ENCODE peak calls at places on chromosomes 6 and 20, in nine cellular contexts. W is bronchial epithelial cell; D is upper lobe of left lung; R is heart left ventricle; U is astrocyte; B is adrenal gland; M is CD8-positive, alpha-beta T cell; S is brain microvascular endothelial cell; X is pancreas. Z is an unnamed sample. For H3K36me3 and H3K27me3, the result is how much of the 10 kb centered on the place peaks cover.

GRCh38 chr6:38813451-38813850 is 98.3 kb downstream of the DNAH8 start:
- DNase-seq in W (no peak), D (no peak), R (no peak), U (no peak), B (no peak), M (no peak), S (peak), X (no peak), Z (no peak)

GRCh38 chr6:134145786-134146185 is 93.4 kb upstream of the SLC2A12 start:
- DNase-seq in W (no peak), D (no peak), R (no peak), U (peak), B (no peak), M (no peak), S (peak), X (no peak), Z (peak)

GRCh38 chr20:43669332-43669731 is 2.4 kb downstream of the MYBL2 start:
- DNase-seq in W (peak), D (no peak), R (no peak), U (peak), B (peak), M (no peak), S (peak), X (no peak), Z (no peak)

GRCh38 chr6:52361945-52362442 is at the start of gene PAQR8:
- DNase-seq in W (no peak), D (peak), R (peak), U (peak), B (peak), M (peak), S (peak), X (peak), Z (no peak)

GRCh38 chr6:68042339-68043121 is 592.6 kb upstream of the ADGRB3 start:
- DNase-seq in W (no peak), D (no peak), R (no peak), U (no peak), B (no peak), M (no peak), S (no peak), X (no peak), Z (no peak)

GRCh38 chr6:11653028-11653583 is 115.6 kb downstream of the TMEM170B start:
- DNase-seq in W (peak), D (no peak), R (no peak), U (peak), B (peak), M (peak), S (peak), X (no peak), Z (peak)

GRCh38 chr20:32980990-32981389 is 23.2 kb downstream of the SUN5 start:
- DNase-seq in W (no peak), D (no peak), R (no peak), U (no peak), B (no peak), M (no peak), S (no peak), X (no peak), Z (no peak)

GRCh38 chr6:85669735-85670194 is 27.1 kb upstream of the SYNCRIP start:
- DNase-seq in W (peak), D (no peak), R (no peak), U (peak), B (no peak), M (peak), S (peak), X (no peak), Z (peak)

GRCh38 chr20:41030536-41031242 is 2.1 kb downstream of the TOP1 start:
- DNase-seq in W (peak), D (peak), R (no peak), U (peak), B (no peak), M (no peak), S (no peak), X (no peak), Z (no peak)

GRCh38 chr20:8254911-8255582 is 123.0 kb downstream of the PLCB1 start:
- DNase-seq in W (peak), D (no peak), R (no peak), U (no peak), B (no peak), M (no peak), S (peak), X (no peak), Z (peak)

GRCh38 chr6:37357288-37357687 is 3.5 kb downstream of the RNF8 start:
- DNase-seq in W (no peak), D (no peak), R (no peak), U (no peak), B (no peak), M (no peak), S (no peak), X (no peak), Z (no peak)

GRCh38 chr6:29926795-29927427 is 15.4 kb upstream of the HLA-A start:
- DNase-seq in W (peak), D (no peak), R (peak), U (no peak), B (peak), M (peak), S (peak), X (peak), Z (no peak)

GRCh38 chr6:26155066-26155925 is 68.1 kb downstream of the HFE start:
- DNase-seq in W (peak), D (peak), R (no peak), U (no peak), B (no peak), M (no peak), S (no peak), X (peak), Z (no peak)

GRCh38 chr6:158654960-158655485 is 5.2 kb downstream of the SYTL3 start:
- DNase-seq in W (no peak), D (peak), R (no peak), U (peak), B (peak), M (no peak), S (no peak), X (no peak), Z (no peak)

GRCh38 chr6:147712841-147713240 is 204.4 kb downstream of the SAMD5 start:
- DNase-seq in W (no peak), D (no peak), R (no peak), U (peak), B (no peak), M (no peak), S (peak), X (no peak), Z (no peak)

GRCh38 chr6:33613794-33614166 is 7.3 kb upstream of the ITPR3 start:
- DNase-seq in W (peak), D (no peak), R (no peak), U (peak), B (no peak), M (no peak), S (no peak), X (no peak), Z (no peak)

GRCh38 chr6:10431423-10432164 is 16.7 kb upstream of the TFAP2A start:
- DNase-seq in W (peak), D (no peak), R (no peak), U (no peak), B (no peak), M (no peak), S (no peak), X (no peak), Z (no peak)

GRCh38 chr6:158068156-158068892 is 86.7 kb downstream of the SYNJ2 start:
- DNase-seq in W (no peak), D (no peak), R (peak), U (no peak), B (no peak), M (no peak), S (no peak), X (no peak), Z (no peak)

GRCh38 chr6:41561386-41561785 is 15.2 kb downstream of the FOXP4 start:
- DNase-seq in W (no peak), D (no peak), R (no peak), U (no peak), B (no peak), M (no peak), S (no peak), X (peak), Z (no peak)

GRCh38 chr20:51758978-51759544 is 9.1 kb downstream of the ATP9A start:
- DNase-seq in W (no peak), D (no peak), R (no peak), U (no peak), B (no peak), M (no peak), S (no peak), X (peak), Z (no peak)

GRCh38 chr20:50380697-50381040 is 129.5 kb upstream of the PTPN1 start:
- DNase-seq in W (peak), D (no peak), R (no peak), U (no peak), B (no peak), M (no peak), S (peak), X (peak), Z (no peak)

GRCh38 chr20:5100684-5101347 is 18.9 kb downstream of the PCNA start:
- DNase-seq in W (peak), D (peak), R (peak), U (no peak), B (peak), M (peak), S (peak), X (peak), Z (no peak)

GRCh38 chr6:156780117-156780641 is 3.0 kb downstream of the ARID1B start:
- DNase-seq in W (peak), D (peak), R (no peak), U (peak), B (peak), M (peak), S (peak), X (no peak), Z (peak)

GRCh38 chr6:5746392-5747140 is 260.2 kb downstream of the NRN1 start:
- DNase-seq in W (peak), D (no peak), R (no peak), U (no peak), B (no peak), M (no peak), S (no peak), X (no peak), Z (no peak)

GRCh38 chr6:159790149-159790946 is at the start of gene MRPL18:
- DNase-seq in W (peak), D (peak), R (peak), U (peak), B (peak), M (peak), S (peak), X (peak), Z (peak)

GRCh38 chr6:159790947-159791598 is 806 bp downstream of the MRPL18 start:
- DNase-seq in W (peak), D (no peak), R (no peak), U (no peak), B (no peak), M (no peak), S (peak), X (no peak), Z (no peak)

GRCh38 chr6:159788757-159789376 is 535 bp downstream of the TCP1 start:
- DNase-seq in W (peak), D (peak), R (peak), U (peak), B (peak), M (peak), S (peak), X (peak), Z (no peak)

GRCh38 chr6:159789377-159790148 is at the start of gene TCP1:
- DNase-seq in W (peak), D (peak), R (peak), U (peak), B (peak), M (peak), S (peak), X (peak), Z (peak)

GRCh38 chr6:159788276-159788675 is 1.1 kb downstream of the TCP1 start:
- DNase-seq in W (no peak), D (no peak), R (no peak), U (no peak), B (no peak), M (peak), S (no peak), X (no peak), Z (no peak)
- H3K36me3 ChIP-seq in W (under half), D (half or more), R (under half), U (under half), B (under half), M (under half), S (under half), X (under half), Z (under half)

GRCh38 chr6:136235233-136235564 is 14.9 kb downstream of the MTFR2 start:
- DNase-seq in W (peak), D (no peak), R (no peak), U (peak), B (no peak), M (no peak), S (peak), X (no peak), Z (no peak)
- TF ChIP-seq CTCF in W (no peak), D (no peak), R (no peak), U (no peak), B (no peak), M (no peak), S (no peak), X (no peak), Z (no peak)

GRCh38 chr20:37624963-37625362 is 68.9 kb upstream of the CTNNBL1 start:
- DNase-seq in W (no peak), D (no peak), R (no peak), U (no peak), B (no peak), M (no peak), S (no peak), X (no peak), Z (no peak)

GRCh38 chr20:37630993-37631392 is 62.8 kb upstream of the CTNNBL1 start:
- DNase-seq in W (no peak), D (no peak), R (no peak), U (no peak), B (no peak), M (no peak), S (no peak), X (no peak), Z (no peak)

GRCh38 chr20:37627060-37627766 is 66.6 kb upstream of the CTNNBL1 start:
- DNase-seq in W (peak), D (no peak), R (peak), U (peak), B (peak), M (no peak), S (peak), X (peak), Z (no peak)

GRCh38 chr20:37630161-37630560 is 63.7 kb upstream of the CTNNBL1 start:
- DNase-seq in W (no peak), D (no peak), R (no peak), U (no peak), B (peak), M (no peak), S (no peak), X (no peak), Z (no peak)

GRCh38 chr20:37627767-37628130 is 66.1 kb upstream of the CTNNBL1 start:
- DNase-seq in W (no peak), D (no peak), R (no peak), U (no peak), B (no peak), M (no peak), S (no peak), X (no peak), Z (no peak)
- H3K27me3 ChIP-seq in W (under half), D (under half), R (under half), U (under half), B (under half), M (under half), S (under half), X (under half), Z (under half)

GRCh38 chr6:15491986-15492269 is 170.9 kb downstream of the DTNBP1 start:
- DNase-seq in W (no peak), D (no peak), R (no peak), U (no peak), B (no peak), M (no peak), S (no peak), X (no peak), Z (no peak)

GRCh38 chr6:15491255-15491985 is 171.4 kb downstream of the DTNBP1 start:
- DNase-seq in W (peak), D (peak), R (no peak), U (peak), B (peak), M (peak), S (peak), X (peak), Z (no peak)

GRCh38 chr6:15496345-15497131 is 166.3 kb downstream of the DTNBP1 start:
- DNase-seq in W (no peak), D (no peak), R (no peak), U (no peak), B (no peak), M (no peak), S (no peak), X (no peak), Z (no peak)

GRCh38 chr6:15495375-15495901 is 167.4 kb downstream of the DTNBP1 start:
- DNase-seq in W (no peak), D (no peak), R (no peak), U (no peak), B (no peak), M (no peak), S (no peak), X (no peak), Z (no peak)

DNA sequence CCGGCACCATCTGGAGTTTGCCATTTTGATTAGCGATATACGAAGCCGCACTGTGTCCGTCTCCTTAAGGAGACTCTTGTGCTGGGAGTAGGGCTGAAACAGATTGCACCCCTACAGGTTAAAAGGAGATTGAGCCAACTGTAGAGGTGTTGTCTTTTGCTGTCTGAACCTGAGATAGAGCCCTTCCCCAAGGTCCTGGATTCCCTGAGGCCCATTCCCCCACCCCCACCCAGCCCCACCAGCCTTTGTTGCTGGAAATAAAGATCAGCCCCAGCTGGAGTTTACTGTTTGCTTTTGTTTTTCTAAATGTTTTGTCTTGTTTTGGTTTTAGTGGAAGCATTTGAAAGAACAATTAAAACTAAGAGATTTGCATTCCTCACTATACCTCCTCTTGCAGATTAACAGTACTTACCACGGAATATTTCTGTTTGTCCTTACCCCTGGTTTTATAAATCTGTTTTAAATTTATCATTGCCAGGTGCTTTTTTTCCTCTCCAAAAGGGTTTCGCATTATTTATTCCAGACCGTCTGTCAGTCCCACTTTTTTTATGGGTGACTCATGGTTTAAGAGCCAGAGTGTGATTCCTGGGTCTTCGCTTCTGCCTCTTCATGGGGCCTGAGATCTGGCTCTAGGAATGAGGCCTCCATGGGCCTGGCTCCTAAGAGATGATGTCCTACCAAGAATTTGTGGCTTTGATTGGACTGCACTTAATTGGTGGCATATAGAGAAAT is 169.2 kb downstream of the DTNBP1 start:
- DNase-seq in W (no peak), D (no peak), R (no peak), U (peak), B (no peak), M (no peak), S (no peak), X (no peak), Z (peak)
- H3K36me3 ChIP-seq in W (under half), D (under half), R (under half), U (under half), B (under half), M (under half), S (under half), X (under half), Z (under half)

DNA sequence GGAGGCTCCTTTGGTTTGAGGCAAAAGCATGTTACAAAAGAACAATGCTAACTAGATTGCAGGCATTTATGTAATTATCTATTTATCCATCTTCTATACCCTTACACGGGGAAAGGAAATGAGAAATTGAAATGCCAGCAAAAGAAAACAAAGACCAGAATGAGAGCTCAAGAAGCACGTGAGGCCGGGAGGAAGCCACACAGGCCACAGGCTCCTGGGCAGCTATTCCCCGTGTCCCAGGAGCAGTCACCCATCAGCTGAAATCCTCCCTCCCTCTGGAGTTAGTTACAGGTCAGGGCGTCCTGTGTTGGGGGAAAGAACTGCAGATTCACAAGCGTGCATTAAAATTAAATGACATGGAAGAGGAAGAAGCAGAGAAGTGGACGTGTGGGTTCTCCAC is 64.7 kb upstream of the RPS6KA2 start:
- DNase-seq in W (no peak), D (no peak), R (no peak), U (no peak), B (no peak), M (no peak), S (no peak), X (no peak), Z (no peak)
- TF ChIP-seq CTCF in W (no peak), D (no peak), R (no peak), U (no peak), B (no peak), M (no peak), S (no peak), X (no peak), Z (no peak)

DNA sequence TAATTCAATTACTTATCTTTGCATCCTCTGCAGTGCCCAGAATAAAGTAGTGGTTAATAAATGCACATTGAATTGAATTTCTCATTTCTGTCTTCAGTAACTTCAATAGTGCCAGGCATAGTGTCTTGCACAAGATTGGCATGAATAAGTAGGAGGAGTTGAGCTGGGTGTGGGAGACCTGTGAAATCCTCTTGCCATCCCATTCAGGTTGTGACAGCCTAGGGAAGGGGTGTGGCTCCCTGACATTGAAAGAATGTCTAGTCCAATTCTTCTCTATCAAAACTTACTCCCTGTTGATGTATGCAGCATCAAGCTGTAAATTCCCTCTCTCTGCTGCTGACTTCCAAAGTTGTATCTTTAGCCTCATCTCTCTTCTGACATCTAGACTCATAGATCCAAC is 73.2 kb downstream of the CDH22 start:
- DNase-seq in W (no peak), D (no peak), R (no peak), U (no peak), B (no peak), M (no peak), S (no peak), X (no peak), Z (no peak)
- H3K27me3 ChIP-seq in W (under half), D (under half), R (under half), U (under half), B (under half), M (under half), S (under half), X (under half), Z (under half)

Z was measured in BJ.